ENCODE peak calls at places on chromosome 2, in four cellular contexts. One of them, this sample, is unnamed.

GRCh38 chr2:20642026-20642971 is 8.6 kb downstream of the HS1BP3 start:
- DNase-seq in RPMI7951: peak
- DNase-seq in D341Med: peak
- DNase-seq in HFF-Myc: no peak
- DNase-seq in this sample: peak

GRCh38 chr2:7031424-7032245 is 114.4 kb downstream of the RNF144A start:
- DNase-seq in HFF-Myc: peak
- DNase-seq in RPMI7951: no peak
- DNase-seq in D341Med: no peak
- DNase-seq in this sample: no peak

GRCh38 chr2:100630473-100630977 is 67.7 kb downstream of the PDCL3 start:
- DNase-seq in RPMI7951: no peak
- DNase-seq in HFF-Myc: no peak
- DNase-seq in D341Med: no peak
- DNase-seq in this sample: peak

GRCh38 chr2:59204040-59204439 is 962.9 kb upstream of the FANCL start:
- DNase-seq in RPMI7951: no peak
- DNase-seq in HFF-Myc: no peak
- DNase-seq in D341Med: no peak
- DNase-seq in this sample: no peak

GRCh38 chr2:62871506-62871905 is 166.0 kb downstream of the EHBP1 start:
- DNase-seq in RPMI7951: no peak
- DNase-seq in D341Med: no peak
- DNase-seq in HFF-Myc: no peak
- DNase-seq in this sample: no peak

GRCh38 chr2:226583715-226584114 is 215.9 kb downstream of the IRS1 start:
- DNase-seq in HFF-Myc: peak
- DNase-seq in D341Med: no peak
- DNase-seq in RPMI7951: peak
- DNase-seq in this sample: no peak

GRCh38 chr2:96252526-96252925 is 13.3 kb downstream of the TMEM127 start:
- DNase-seq in HFF-Myc: no peak
- DNase-seq in D341Med: no peak
- DNase-seq in RPMI7951: no peak
- DNase-seq in this sample: no peak

GRCh38 chr2:143282684-143283083 is 153.5 kb downstream of the ARHGAP15 start:
- DNase-seq in RPMI7951: no peak
- DNase-seq in D341Med: no peak
- DNase-seq in HFF-Myc: no peak
- DNase-seq in this sample: no peak

GRCh38 chr2:164657129-164657528 is 35.8 kb upstream of the GRB14 start:
- DNase-seq in D341Med: no peak
- DNase-seq in RPMI7951: peak
- DNase-seq in HFF-Myc: peak
- DNase-seq in this sample: no peak

GRCh38 chr2:144938308-144938709 is 418.4 kb upstream of the ZEB2 start:
- DNase-seq in D341Med: no peak
- DNase-seq in HFF-Myc: no peak
- DNase-seq in RPMI7951: peak
- DNase-seq in this sample: no peak

GRCh38 chr2:21599417-21599816 is 475.6 kb downstream of the TDRD15 start:
- DNase-seq in RPMI7951: no peak
- DNase-seq in HFF-Myc: no peak
- DNase-seq in D341Med: no peak
- DNase-seq in this sample: no peak

GRCh38 chr2:112821142-112821541 is 15.4 kb downstream of the IL1B start:
- DNase-seq in D341Med: no peak
- DNase-seq in RPMI7951: no peak
- DNase-seq in HFF-Myc: no peak
- DNase-seq in this sample: no peak

GRCh38 chr2:44103643-44104038 is 65.0 kb upstream of the PPM1B start:
- DNase-seq in D341Med: no peak
- DNase-seq in RPMI7951: no peak
- DNase-seq in HFF-Myc: no peak
- DNase-seq in this sample: no peak

This sample was measured in ecto neural progenitor cell.